ENCODE peak calls at places on chromosomes 6 and 20, in eight cellular contexts. X is brain microvascular endothelial cell, J is body of pancreas, A is mesendoderm, L is neural progenitor cell, S is astrocyte of the spinal cord, N is foreskin fibroblast, V is AG10803. K is an unnamed sample.

GRCh38 chr6:93516441-93516840 is 97.1 kb upstream of the EPHA7 start:
- DNase-seq in X (no peak), J (no peak), A (no peak), L (no peak), S (no peak), N (no peak), V (no peak), K (no peak)

GRCh38 chr20:43821795-43822194 is 92.9 kb upstream of the TOX2 start:
- DNase-seq in X (no peak), J (no peak), A (no peak), L (no peak), S (no peak), N (no peak), V (no peak), K (no peak)

GRCh38 chr20:33531047-33531877 is 41.4 kb downstream of the CBFA2T2 start:
- DNase-seq in X (no peak), J (no peak), A (no peak), L (peak; percentile 29), S (peak; percentile 21), N (peak; percentile 32), V (peak; percentile 48), K (peak; percentile 69)

GRCh38 chr6:36141961-36142360 is 11.6 kb downstream of the MAPK13 start:
- DNase-seq in X (no peak), J (no peak), A (no peak), L (no peak), S (no peak), N (no peak), V (no peak), K (no peak)

GRCh38 chr6:106591111-106591825 is 38.0 kb downstream of the RTN4IP1 start:
- DNase-seq in X (peak; percentile 62), J (no peak), A (peak; percentile 44), L (no peak), S (peak; percentile 84), N (peak; percentile 94), V (peak; percentile 93), K (peak; percentile 70)

GRCh38 chr6:156183678-156184077 is 593.5 kb upstream of the ARID1B start:
- DNase-seq in X (no peak), J (no peak), A (no peak), L (no peak), S (no peak), N (no peak), V (no peak), K (no peak)

GRCh38 chr6:44253307-44254101 is 3.8 kb downstream of the SLC35B2 start:
- DNase-seq in X (peak; percentile 21), J (peak; percentile 59), A (peak; percentile 68), L (peak; percentile 67), S (no peak), N (peak; percentile 64), V (no peak), K (peak; percentile 60)

GRCh38 chr6:154994881-154995240 is 254 bp upstream of the TIAM2 start:
- DNase-seq in X (no peak), J (no peak), A (no peak), L (no peak), S (no peak), N (no peak), V (no peak), K (no peak)

GRCh38 chr20:37319120-37319717 is 26.7 kb upstream of the SRC start:
- DNase-seq in X (peak; percentile 72), J (no peak), A (peak; percentile 99), L (peak; percentile 73), S (peak; percentile 59), N (no peak), V (peak; percentile 70), K (peak; percentile 25)

GRCh38 chr6:41655706-41656668 is 17.7 kb downstream of the MDFI start:
- DNase-seq in X (peak; percentile 44), J (no peak), A (peak; percentile 55), L (peak; percentile 30), S (peak; percentile 44), N (no peak), V (no peak), K (peak; percentile 11)

GRCh38 chr6:140463312-140463710 is 1088.9 kb upstream of the CITED2 start:
- DNase-seq in X (no peak), J (no peak), A (no peak), L (no peak), S (no peak), N (no peak), V (peak; percentile 42), K (peak; percentile 58)

GRCh38 chr6:116051244-116051643 is 9.4 kb downstream of the FRK start:
- DNase-seq in X (no peak), J (no peak), A (no peak), L (no peak), S (no peak), N (no peak), V (no peak), K (no peak)

GRCh38 chr6:4941782-4942672 is 61.8 kb downstream of the RPP40 start:
- DNase-seq in X (peak; percentile 89), J (peak; percentile 18), A (peak; percentile 85), L (peak; percentile 26), S (peak; percentile 91), N (peak; percentile 94), V (peak; percentile 97), K (peak; percentile 90)

GRCh38 chr6:157260735-157261134 is 62.6 kb downstream of the TMEM242 start:
- DNase-seq in X (no peak), J (peak; percentile 0), A (no peak), L (no peak), S (no peak), N (no peak), V (no peak), K (no peak)

GRCh38 chr6:42361036-42361435 is 90.7 kb downstream of the TRERF1 start:
- DNase-seq in X (no peak), J (no peak), A (no peak), L (no peak), S (no peak), N (no peak), V (no peak), K (no peak)

GRCh38 chr20:25285091-25285647 is 37.3 kb downstream of the PYGB start:
- DNase-seq in X (no peak), J (peak; percentile 4), A (peak; percentile 60), L (no peak), S (no peak), N (no peak), V (no peak), K (no peak)

GRCh38 chr20:46588532-46589509 is 38.4 kb upstream of the OCSTAMP start:
- DNase-seq in X (no peak), J (peak; percentile 36), A (no peak), L (no peak), S (no peak), N (no peak), V (no peak), K (no peak)

GRCh38 chr20:46587986-46588385 is 37.5 kb upstream of the OCSTAMP start:
- DNase-seq in X (no peak), J (no peak), A (no peak), L (no peak), S (no peak), N (no peak), V (no peak), K (no peak)

GRCh38 chr20:46592580-46593362 is 42.3 kb upstream of the OCSTAMP start:
- DNase-seq in X (no peak), J (no peak), A (peak; percentile 37), L (no peak), S (no peak), N (no peak), V (no peak), K (no peak)

GRCh38 chr20:46586724-46587123 is 36.3 kb upstream of the OCSTAMP start:
- DNase-seq in X (no peak), J (no peak), A (no peak), L (no peak), S (no peak), N (no peak), V (no peak), K (no peak)

GRCh38 chr20:46590453-46590852 is 40.0 kb upstream of the OCSTAMP start:
- DNase-seq in X (no peak), J (no peak), A (no peak), L (no peak), S (no peak), N (no peak), V (no peak), K (no peak)
- H3K4me3 ChIP-seq in X (no peak overlapping the region), J (no peak overlapping the region), A (no peak overlapping the region), L (no peak overlapping the region), S (no peak overlapping the region), N (no peak overlapping the region), V (no peak overlapping the region), K (no peak overlapping the region)

GRCh38 chr20:19813839-19814238 is 55.8 kb downstream of the RIN2 start:
- DNase-seq in X (no peak), J (no peak), A (no peak), L (no peak), S (no peak), N (peak; percentile 39), V (peak; percentile 82), K (no peak)

GRCh38 chr20:19816386-19816785 is 58.3 kb downstream of the RIN2 start:
- DNase-seq in X (no peak), J (no peak), A (no peak), L (no peak), S (peak; percentile 59), N (no peak), V (no peak), K (no peak)

GRCh38 chr20:19814241-19814640 is 56.2 kb downstream of the RIN2 start:
- DNase-seq in X (no peak), J (no peak), A (no peak), L (no peak), S (no peak), N (no peak), V (peak; percentile 68), K (no peak)

GRCh38 chr20:19817017-19817416 is 59.0 kb downstream of the RIN2 start:
- DNase-seq in X (peak; percentile 95), J (no peak), A (no peak), L (no peak), S (peak; percentile 94), N (peak; percentile 61), V (peak; percentile 96), K (peak; percentile 68)

GRCh38 chr20:19815553-19815991 is 57.5 kb downstream of the RIN2 start:
- DNase-seq in X (peak; percentile 98), J (peak; percentile 30), A (peak; percentile 68), L (no peak), S (peak; percentile 99), N (peak; percentile 97), V (peak; percentile 99), K (peak; percentile 94)
- H3K4me3 ChIP-seq in X (no peak overlapping the region), J (no peak overlapping the region), A (no peak overlapping the region), L (no peak overlapping the region), S (no peak overlapping the region), N (no peak overlapping the region), V (no peak overlapping the region), K (peak overlapping the region; percentile 16)

DNA sequence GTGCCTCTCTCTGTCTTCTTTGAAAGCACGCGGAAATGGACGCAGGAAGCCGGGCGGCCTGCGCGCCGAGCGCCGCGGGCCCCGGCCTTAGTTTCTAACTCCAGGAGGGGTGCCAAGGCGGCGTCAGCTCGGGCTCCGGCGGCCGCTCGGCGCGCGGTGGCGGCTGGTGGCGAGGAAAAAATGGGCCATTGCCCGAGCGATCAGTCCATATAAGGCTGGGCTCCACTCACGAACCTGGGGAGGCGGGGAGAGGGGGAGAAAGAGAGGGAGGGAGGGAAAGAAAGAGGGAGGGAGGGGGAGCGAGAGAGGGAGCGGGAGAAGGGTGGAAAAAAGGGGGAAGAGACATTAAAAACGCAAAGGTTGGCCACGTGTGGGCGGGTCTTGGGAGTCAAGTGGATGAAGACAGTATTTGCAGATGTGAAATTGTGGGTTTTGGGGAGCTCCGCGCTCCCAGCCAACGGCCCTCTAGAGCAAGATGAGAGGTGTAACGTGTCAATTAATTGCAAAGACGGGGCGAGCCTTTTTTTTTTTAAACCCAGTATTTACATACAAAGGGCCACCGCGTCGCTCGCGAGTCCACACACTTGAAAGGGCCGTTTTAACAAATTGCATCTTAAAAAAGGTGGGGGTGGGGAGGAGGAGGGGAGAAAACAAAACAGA is at the start of gene NKX2-2:
- DNase-seq in X (no peak), J (no peak), A (peak; percentile 89), L (peak; percentile 49), S (no peak), N (no peak), V (peak; percentile 6), K (no peak)
- H3K4me3 ChIP-seq in X (no peak within 1 kb of the TSS), J (no peak within 1 kb of the TSS), A (no peak within 1 kb of the TSS), L (peak within 1 kb of the TSS; percentile 35), S (peak within 1 kb of the TSS; percentile 31), N (no peak within 1 kb of the TSS), V (peak within 1 kb of the TSS; percentile 41), K (peak within 1 kb of the TSS; percentile 17)

GRCh38 chr6:168704678-168705077 is 263.7 kb downstream of the SMOC2 start:
- DNase-seq in X (no peak), J (no peak), A (no peak), L (no peak), S (no peak), N (no peak), V (no peak), K (no peak)
- H3K4me3 ChIP-seq in X (no peak overlapping the region), J (no peak overlapping the region), A (no peak overlapping the region), L (no peak overlapping the region), S (no peak overlapping the region), N (no peak overlapping the region), V (no peak overlapping the region), K (no peak overlapping the region)

K was measured in adipocyte.